ENCODE peak calls at places on chromosomes 4 and X, in ten cellular contexts. V, R, P, A, W, X, N, M, T and I are unnamed samples.

GRCh38 chr4:105236202-105236916 is 89.7 kb downstream of the TET2 start:
- DNase-seq in V (no peak), R (no peak), P (no peak), A (no peak), W (no peak), X (no peak), N (no peak), M (no peak), T (no peak), I (no peak)

GRCh38 chr4:139403457-139403856 is 50.5 kb upstream of the RAB33B start:
- DNase-seq in V (peak; percentile 12), R (no peak), P (no peak), A (no peak), W (no peak), X (no peak), N (no peak), M (no peak), T (no peak), I (no peak)

GRCh38 chr4:73446336-73446938 is 10.4 kb downstream of the AFP start:
- DNase-seq in V (peak; percentile 63), R (peak; percentile 72), P (peak; percentile 67), A (no peak), W (peak; percentile 35), X (no peak), N (peak; percentile 63), M (no peak), T (no peak), I (peak; percentile 13)

GRCh38 chr4:175290401-175290800 is 372.2 kb downstream of the ADAM29 start:
- DNase-seq in V (no peak), R (no peak), P (no peak), A (no peak), W (no peak), X (no peak), N (peak; percentile 64), M (no peak), T (no peak), I (no peak)

GRCh38 chr4:71272976-71273375 is 65.8 kb upstream of the SLC4A4 start:
- DNase-seq in V (no peak), R (no peak), P (no peak), A (no peak), W (no peak), X (no peak), N (no peak), M (no peak), T (no peak), I (no peak)

GRCh38 chrX:147376601-147377387 is 534.9 kb upstream of the FMR1 start:
- DNase-seq in V (no peak), R (no peak), P (no peak), A (no peak), W (peak; percentile 53), X (peak; percentile 26), N (no peak), M (no peak), T (no peak), I (no peak)

GRCh38 chrX:88886908-88887307 is 139.9 kb downstream of the CPXCR1 start:
- DNase-seq in V (no peak), R (peak; percentile 15), P (no peak), A (no peak), W (peak; percentile 36), X (no peak), N (no peak), M (no peak), T (no peak), I (no peak)

GRCh38 chrX:30793767-30794103 is 95.3 kb downstream of the TAB3 start:
- DNase-seq in V (no peak), R (no peak), P (no peak), A (no peak), W (no peak), X (no peak), N (no peak), M (no peak), T (no peak), I (no peak)

GRCh38 chr4:109665783-109666455 is 37.3 kb downstream of the CASP6 start:
- DNase-seq in V (no peak), R (no peak), P (no peak), A (no peak), W (no peak), X (no peak), N (no peak), M (no peak), T (no peak), I (no peak)

GRCh38 chr4:108398326-108398725 is 222.1 kb upstream of the RPL34 start:
- DNase-seq in V (no peak), R (no peak), P (no peak), A (no peak), W (no peak), X (no peak), N (no peak), M (no peak), T (no peak), I (no peak)

GRCh38 chr4:108072300-108072699 is 82.6 kb downstream of the HADH start:
- DNase-seq in V (no peak), R (peak; percentile 35), P (no peak), A (no peak), W (no peak), X (no peak), N (no peak), M (peak; percentile 46), T (no peak), I (no peak)

GRCh38 chr4:67593741-67594175 is 35.2 kb downstream of the STAP1 start:
- DNase-seq in V (peak; percentile 91), R (peak; percentile 10), P (no peak), A (no peak), W (peak; percentile 31), X (no peak), N (peak; percentile 25), M (no peak), T (no peak), I (no peak)

GRCh38 chr4:26192921-26193894 is 127.6 kb upstream of the RBPJ start:
- DNase-seq in V (no peak), R (no peak), P (no peak), A (no peak), W (no peak), X (no peak), N (no peak), M (no peak), T (no peak), I (no peak)

GRCh38 chr4:138643827-138644226 is 371.8 kb upstream of the NOCT start:
- DNase-seq in V (peak; percentile 25), R (no peak), P (no peak), A (no peak), W (no peak), X (no peak), N (peak; percentile 7), M (no peak), T (no peak), I (no peak)

GRCh38 chrX:71364221-71364620 is 1.9 kb upstream of the TAF1 start:
- DNase-seq in V (no peak), R (no peak), P (no peak), A (no peak), W (no peak), X (no peak), N (no peak), M (no peak), T (no peak), I (no peak)

GRCh38 chrX:5976332-5976731 is 252.3 kb downstream of the NLGN4X start:
- DNase-seq in V (no peak), R (no peak), P (no peak), A (no peak), W (no peak), X (no peak), N (no peak), M (no peak), T (no peak), I (no peak)

GRCh38 chr4:85210353-85210752 is 243.9 kb upstream of the WDFY3 start:
- DNase-seq in V (no peak), R (no peak), P (no peak), A (no peak), W (no peak), X (no peak), N (no peak), M (no peak), T (no peak), I (no peak)

DNA sequence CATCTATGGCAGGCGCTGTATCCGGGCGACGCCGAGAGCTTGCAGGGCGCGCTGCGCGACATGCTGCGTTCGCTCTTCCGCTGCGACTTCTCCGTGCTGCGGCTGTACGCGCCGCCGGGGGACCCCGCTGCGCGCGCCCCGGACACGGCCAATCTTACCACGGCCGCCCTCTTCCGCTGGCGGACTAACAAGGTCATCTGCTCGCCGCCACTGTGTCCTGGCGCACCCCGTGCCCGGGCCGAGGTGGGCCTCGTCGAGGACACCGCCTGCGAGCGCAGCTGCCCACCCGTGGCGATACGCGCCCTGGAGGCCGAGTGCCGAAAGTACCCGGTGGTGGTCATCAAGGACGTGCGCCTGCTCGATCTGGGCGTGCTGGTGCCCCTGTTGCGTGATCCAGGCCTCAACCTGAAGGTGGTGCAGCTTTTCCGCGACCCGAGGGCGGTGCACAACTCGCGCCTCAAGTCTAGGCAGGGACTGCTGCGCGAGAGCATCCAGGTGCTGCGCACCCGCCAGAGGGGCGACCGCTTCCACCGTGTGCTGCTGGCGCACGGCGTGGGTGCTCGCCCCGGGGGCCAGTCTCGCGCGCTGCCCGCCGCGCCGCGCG is 874 bp downstream of the CHST7 start:
- DNase-seq in V (peak; percentile 37), R (no peak), P (no peak), A (peak; percentile 27), W (no peak), X (peak; percentile 39), N (no peak), M (no peak), T (peak; percentile 49), I (peak; percentile 10)
- H3K4me1 ChIP-seq in V (no peaks in the 10 kb centered on the region), R (no peaks in the 10 kb centered on the region), P (no peaks in the 10 kb centered on the region), A (no peaks in the 10 kb centered on the region), W (peaks cover 13% of the 10 kb centered on the region), X (no peaks in the 10 kb centered on the region), N (peaks cover 2% of the 10 kb centered on the region), M (peaks cover 14% of the 10 kb centered on the region), T (peaks cover 5% of the 10 kb centered on the region), I (no peaks in the 10 kb centered on the region)

GRCh38 chrX:121000589-121000988 is 15.0 kb upstream of the CT47A1 start:
- DNase-seq in V (peak; percentile 59), R (peak; percentile 19), P (peak; percentile 46), A (no peak), W (no peak), X (no peak), N (no peak), M (no peak), T (no peak), I (no peak)
- TF ChIP-seq CTCF in V (peak; percentile 36), R (peak; percentile 31), P (no peak), A (no peak), W (no peak), X (peak; percentile 53), N (no peak), M (no peak), T (peak; percentile 9), I (no peak)

GRCh38 chr4:184384810-184385557 is 89.4 kb downstream of the IRF2 start:
- DNase-seq in V (no peak), R (no peak), P (no peak), A (no peak), W (no peak), X (peak; percentile 27), N (peak; percentile 46), M (no peak), T (no peak), I (no peak)
- H3K4me1 ChIP-seq in V (peaks cover 47% of the 10 kb centered on the region), R (peaks cover 58% of the 10 kb centered on the region), P (peaks cover 30% of the 10 kb centered on the region), A (peaks cover 62% of the 10 kb centered on the region), W (peaks cover 49% of the 10 kb centered on the region), X (peaks cover 33% of the 10 kb centered on the region), N (peaks cover 27% of the 10 kb centered on the region), M (peaks cover 74% of the 10 kb centered on the region), T (peaks cover 82% of the 10 kb centered on the region), I (peaks cover 11% of the 10 kb centered on the region)

DNA sequence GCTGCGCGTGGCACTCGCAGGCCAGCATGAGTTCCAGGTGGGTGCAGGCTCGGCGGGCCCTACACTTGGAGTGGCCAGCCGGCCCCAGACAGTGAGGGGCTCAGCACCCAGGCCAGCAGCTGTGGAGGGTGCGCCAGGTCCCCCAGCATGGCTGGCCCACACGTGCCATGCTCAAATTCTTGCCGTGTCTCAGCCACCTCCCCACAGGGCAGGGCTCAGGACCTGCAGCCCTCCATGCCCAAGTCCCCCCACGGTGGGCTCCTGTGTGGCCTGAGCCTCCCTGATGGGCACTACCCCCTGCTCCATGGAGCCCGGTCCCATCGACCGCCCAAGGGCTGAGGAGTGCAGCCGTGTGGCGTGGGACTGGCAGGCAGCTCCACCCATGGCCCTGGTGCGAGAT is 210.2 kb downstream of the COX7B2 start:
- DNase-seq in V (no peak), R (no peak), P (no peak), A (no peak), W (no peak), X (no peak), N (no peak), M (no peak), T (no peak), I (no peak)
- TF ChIP-seq CTCF in V (no peak), R (no peak), P (no peak), A (no peak), W (no peak), X (no peak), N (no peak), M (no peak), T (no peak), I (no peak)